ENCODE peak calls at places on chromosomes 2 and 18, in nine cellular contexts. R, F, Z, J, W, N, O, C and X are unnamed samples.

GRCh38 chr2:31192396-31193065 is 24.8 kb downstream of the CAPN14 start:
- DNase-seq in O (no peak), J (no peak), R (no peak), C (no peak), N (no peak), W (no peak), Z (no peak), F (no peak), X (no peak)

GRCh38 chr18:69491576-69491975 is 90.9 kb downstream of the DOK6 start:
- DNase-seq in O (no peak), C (no peak), N (no peak), Z (no peak), W (no peak), F (no peak), R (no peak), J (no peak), X (no peak)

GRCh38 chr2:152925540-152926448 is 207.4 kb downstream of the ARL6IP6 start:
- DNase-seq in F (peak; percentile 1), O (peak; percentile 64), Z (no peak), C (peak; percentile 80), J (peak; percentile 85), R (peak; percentile 56), N (peak; percentile 62), W (peak; percentile 53), X (no peak)

GRCh38 chr2:19538411-19538963 is 180.1 kb upstream of the OSR1 start:
- DNase-seq in C (no peak), W (no peak), F (no peak), N (peak; percentile 97), R (no peak), Z (peak; percentile 59), O (peak; percentile 92), J (no peak), X (no peak)

GRCh38 chr2:37211939-37212338 is 15.6 kb downstream of the CEBPZOS start:
- DNase-seq in C (no peak), Z (no peak), N (no peak), O (peak; percentile 26), R (no peak), W (no peak), J (no peak), F (no peak), X (no peak)

GRCh38 chr18:69885841-69886531 is 61.7 kb downstream of the CD226 start:
- DNase-seq in Z (no peak), R (no peak), N (no peak), O (no peak), F (no peak), J (no peak), C (no peak), W (no peak), X (no peak)

GRCh38 chr2:33134086-33134763 is 187.5 kb downstream of the LTBP1 start:
- DNase-seq in F (no peak), O (peak; percentile 97), W (peak; percentile 54), R (peak; percentile 75), C (peak; percentile 18), Z (peak; percentile 98), J (no peak), N (peak; percentile 97), X (no peak)

GRCh38 chr18:35938158-35938557 is 34.3 kb upstream of the RMP24 start:
- DNase-seq in N (peak; percentile 31), F (no peak), J (no peak), Z (no peak), W (no peak), R (no peak), O (peak; percentile 26), C (no peak), X (no peak)

GRCh38 chr2:70087703-70088507 is 628 bp downstream of the PCBP1 start:
- DNase-seq in W (peak; percentile 62), O (peak; percentile 83), N (peak; percentile 58), J (peak; percentile 77), R (peak; percentile 86), Z (no peak), F (peak; percentile 27), C (no peak), X (peak; percentile 90)

GRCh38 chr2:232477751-232478510 is 9.7 kb downstream of the ECEL1 start:
- DNase-seq in J (no peak), Z (no peak), O (no peak), C (no peak), N (no peak), W (peak; percentile 20), F (no peak), R (peak; percentile 35), X (no peak)

GRCh38 chr18:61157451-61157850 is 175.8 kb upstream of the CDH20 start:
- DNase-seq in J (no peak), R (no peak), C (no peak), O (no peak), Z (no peak), F (no peak), N (no peak), W (no peak), X (no peak)

GRCh38 chr2:205405752-205406151 is 276.5 kb upstream of the NRP2 start:
- DNase-seq in O (peak; percentile 85), Z (peak; percentile 72), N (peak; percentile 87), F (no peak), J (no peak), C (no peak), R (no peak), W (no peak), X (no peak)

GRCh38 chr2:188937228-188938220 is 36.6 kb upstream of the COL3A1 start:
- DNase-seq in Z (peak; percentile 27), N (peak; percentile 93), R (no peak), F (no peak), O (peak; percentile 81), J (no peak), W (no peak), C (no peak), X (no peak)

GRCh38 chr2:166750624-166751023 is 137.7 kb upstream of the XIRP2 start:
- DNase-seq in C (no peak), J (no peak), Z (no peak), F (no peak), O (no peak), W (no peak), N (no peak), R (no peak), X (no peak)

GRCh38 chr2:126635281-126635680 is 20.7 kb upstream of the GYPC start:
- DNase-seq in F (no peak), R (no peak), Z (no peak), N (peak; percentile 96), J (no peak), O (peak; percentile 38), W (no peak), C (no peak), X (no peak)

GRCh38 chr2:121561617-121562268 is 31.1 kb downstream of the RNU4ATAC start:
- DNase-seq in R (no peak), O (peak; percentile 72), N (peak; percentile 57), J (no peak), W (no peak), F (no peak), Z (no peak), C (no peak), X (no peak)

GRCh38 chr2:134021830-134022524 is 231.9 kb upstream of the MGAT5 start:
- DNase-seq in N (no peak), R (no peak), J (no peak), O (no peak), F (no peak), Z (no peak), W (no peak), C (no peak), X (no peak)

GRCh38 chr2:23692901-23693605 is 233.9 kb downstream of the ATAD2B start:
- DNase-seq in C (no peak), F (no peak), J (no peak), O (no peak), Z (no peak), W (no peak), R (peak; percentile 30), N (no peak), X (no peak)

GRCh38 chr2:119195887-119196286 is 27.7 kb upstream of the STEAP3 start:
- DNase-seq in F (no peak), O (no peak), R (no peak), J (no peak), Z (no peak), W (no peak), N (no peak), C (no peak), X (no peak)

DNA sequence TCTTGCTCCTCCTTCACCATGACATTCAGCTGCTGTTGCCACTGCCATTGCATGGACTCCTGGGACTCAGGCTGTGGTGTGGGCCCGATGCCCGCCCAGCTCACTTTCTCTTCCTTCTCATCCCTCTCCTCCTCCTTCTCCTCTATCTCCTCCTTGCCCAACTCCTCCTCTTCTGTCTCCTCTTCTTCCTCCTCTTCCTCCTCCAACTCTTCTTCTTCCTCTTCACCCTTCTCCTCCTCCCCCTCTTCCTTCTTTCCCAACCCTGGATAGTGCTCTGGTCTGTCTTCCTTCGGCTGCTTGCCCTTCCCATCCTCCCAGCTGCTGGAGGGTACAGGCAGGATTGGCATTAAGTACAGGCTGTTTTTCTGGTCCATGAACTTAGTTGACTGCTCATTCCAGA is 10.8 kb upstream of the CRYBA2 start:
- DNase-seq in J (no peak), W (no peak), F (no peak), Z (no peak), O (no peak), R (no peak), C (no peak), N (no peak), X (no peak)
- H3K27me3 ChIP-seq in J (no peaks in the 10 kb centered on the region), W (peaks cover 7% of the 10 kb centered on the region), F (peaks cover 22% of the 10 kb centered on the region), Z (peaks cover 71% of the 10 kb centered on the region), O (peaks cover 59% of the 10 kb centered on the region), R (no peaks in the 10 kb centered on the region), C (peaks cover 75% of the 10 kb centered on the region), N (peaks cover 100% of the 10 kb centered on the region), X (peaks cover 99% of the 10 kb centered on the region)

DNA sequence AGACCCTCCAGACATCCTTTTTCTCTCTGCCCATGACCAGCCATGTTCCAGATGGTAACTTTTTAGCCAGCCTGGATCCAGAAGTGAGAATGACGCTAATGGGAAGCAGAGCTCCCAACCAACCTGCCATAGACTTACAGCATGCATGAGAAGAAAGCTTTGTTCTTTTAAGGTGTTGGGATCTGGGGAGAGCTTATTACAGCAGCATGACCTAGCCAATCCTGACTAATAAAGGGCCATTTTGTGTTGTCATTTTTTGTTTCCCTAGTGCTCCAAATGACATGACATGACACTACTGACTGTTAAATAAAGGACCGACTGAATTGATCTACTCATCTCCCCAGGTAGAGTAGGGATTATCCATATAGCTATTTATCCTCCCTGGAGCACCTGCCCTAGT is 5.2 kb upstream of the PRKCE start:
- DNase-seq in R (no peak), O (no peak), N (no peak), W (no peak), J (no peak), Z (no peak), F (no peak), C (no peak), X (no peak)
- H3K27me3 ChIP-seq in R (no peaks in the 10 kb centered on the region), O (no peaks in the 10 kb centered on the region), N (peaks cover 23% of the 10 kb centered on the region), W (no peaks in the 10 kb centered on the region), J (no peaks in the 10 kb centered on the region), Z (peaks cover 8% of the 10 kb centered on the region), F (peaks cover 10% of the 10 kb centered on the region), C (peaks cover 21% of the 10 kb centered on the region), X (peaks cover 14% of the 10 kb centered on the region)

DNA sequence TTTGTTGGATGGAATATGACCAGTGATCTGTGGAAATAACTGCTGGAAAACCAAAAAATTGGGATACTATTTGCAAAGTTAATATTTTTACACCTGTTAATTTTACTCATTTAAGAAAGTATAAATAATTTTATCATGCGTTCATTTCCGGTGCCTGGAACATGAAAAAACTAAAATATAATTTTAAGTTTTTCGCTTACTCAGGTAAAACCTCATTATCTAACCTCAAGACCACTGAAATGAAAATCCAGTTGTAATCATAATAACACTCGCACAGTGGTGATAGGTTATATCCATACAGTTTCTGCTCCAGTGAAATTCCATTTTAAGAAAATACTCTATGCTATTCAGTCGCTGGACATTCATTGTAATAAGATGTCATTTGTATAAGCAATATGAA is 517.9 kb downstream of the DPP10 start:
- DNase-seq in F (no peak), W (no peak), J (no peak), Z (no peak), R (no peak), C (no peak), N (no peak), O (no peak), X (no peak)
- H3K27me3 ChIP-seq in F (no peaks in the 10 kb centered on the region), W (no peaks in the 10 kb centered on the region), J (peaks cover 2% of the 10 kb centered on the region), Z (no peaks in the 10 kb centered on the region), R (no peaks in the 10 kb centered on the region), C (no peaks in the 10 kb centered on the region), N (no peaks in the 10 kb centered on the region), O (no peaks in the 10 kb centered on the region), X (no peaks in the 10 kb centered on the region)

GRCh38 chr2:111116843-111117665 is 3.7 kb upstream of the BCL2L11 start:
- DNase-seq in F (peak; percentile 41), J (peak; percentile 91), N (peak; percentile 78), R (peak; percentile 87), O (peak; percentile 81), C (peak; percentile 63), Z (no peak), W (peak; percentile 78), X (peak; percentile 90)
- H3K27me3 ChIP-seq in F (peaks cover 44% of the 10 kb centered on the region), J (no peaks in the 10 kb centered on the region), N (peaks cover 57% of the 10 kb centered on the region), R (no peaks in the 10 kb centered on the region), O (peaks cover 41% of the 10 kb centered on the region), C (peaks cover 28% of the 10 kb centered on the region), Z (peaks cover 37% of the 10 kb centered on the region), W (no peaks in the 10 kb centered on the region), X (peaks cover 12% of the 10 kb centered on the region)